ENCODE peak calls at places on chromosomes 2 and 18, in ten cellular contexts. X, H, I, D, L, T, Y, J, N and B are unnamed samples.

GRCh38 chr18:10017048-10017447 is 103.2 kb downstream of the VAPA start:
- DNase-seq in H (no peak), J (no peak), D (no peak), L (no peak), I (no peak), N (no peak), Y (no peak), T (no peak), X (no peak), B (no peak)

GRCh38 chr2:239274391-239275001 is 126.3 kb downstream of the HDAC4 start:
- DNase-seq in Y (peak), J (no peak), T (peak), H (no peak), X (peak), I (no peak), L (no peak), N (peak), D (no peak), B (peak)

GRCh38 chr2:28623582-28624405 is 127.8 kb upstream of the PPP1CB start:
- DNase-seq in X (no peak), N (no peak), I (no peak), L (peak), D (no peak), T (no peak), H (no peak), J (no peak), Y (no peak), B (no peak)

GRCh38 chr18:55458456-55459238 is 129.3 kb downstream of the TCF4 start:
- DNase-seq in N (no peak), D (no peak), H (no peak), I (no peak), J (no peak), Y (no peak), X (no peak), T (no peak), L (no peak), B (no peak)

GRCh38 chr2:74142340-74142739 is 5.4 kb downstream of the BOLA3 start:
- DNase-seq in I (no peak), X (no peak), D (no peak), N (no peak), T (no peak), Y (no peak), H (no peak), L (no peak), J (no peak), B (no peak)

GRCh38 chr2:64658269-64658668 is 4.6 kb upstream of the SERTAD2 start:
- DNase-seq in T (no peak), Y (no peak), J (no peak), X (no peak), H (no peak), N (no peak), I (no peak), L (no peak), D (peak), B (no peak)

GRCh38 chr18:63606526-63606925 is 19.4 kb downstream of the SERPINB13 start:
- DNase-seq in T (no peak), X (no peak), Y (no peak), I (no peak), J (no peak), N (no peak), D (no peak), H (no peak), L (no peak), B (no peak)

GRCh38 chr2:460861-461260 is 173.0 kb upstream of the ALKAL2 start:
- DNase-seq in Y (peak), N (no peak), X (peak), I (peak), J (no peak), L (no peak), H (no peak), D (no peak), T (no peak), B (no peak)

GRCh38 chr2:23487735-23488492 is 102.9 kb downstream of the KLHL29 start:
- DNase-seq in X (peak), I (no peak), J (no peak), H (no peak), D (no peak), L (no peak), Y (peak), N (peak), T (no peak), B (peak)

GRCh38 chr2:212345966-212346365 is 192.6 kb downstream of the ERBB4 start:
- DNase-seq in T (no peak), I (no peak), Y (no peak), H (no peak), J (no peak), D (no peak), X (no peak), N (no peak), L (no peak), B (no peak)

GRCh38 chr2:64404743-64405142 is 49.2 kb upstream of the LGALSL start:
- DNase-seq in I (no peak), Y (no peak), J (no peak), H (no peak), N (no peak), X (no peak), D (no peak), L (peak), T (peak), B (no peak)

GRCh38 chr2:27258051-27258450 is 4.8 kb downstream of the SLC30A3 start:
- DNase-seq in I (no peak), Y (no peak), D (no peak), N (no peak), X (no peak), T (no peak), L (no peak), J (no peak), H (no peak), B (no peak)